ENCODE peak calls at places on chromosome 15, in seven cellular contexts. R is CD8-positive, alpha-beta T cell; L is suprapubic skin; Q is hepatocyte; W is A549; H is glutamatergic neuron; A is fibroblast of the aortic adventitia. B is an unnamed sample.

GRCh38 chr15:83287541-83288027 is 3.1 kb upstream of the BNC1 start:
- DNase-seq in R (no peak), L (no peak), Q (no peak), W (peak; percentile 54), H (no peak), A (peak; percentile 98), B (no peak)

GRCh38 chr15:63045438-63046278 is 3.1 kb downstream of the TPM1 start:
- DNase-seq in R (no peak), L (no peak), Q (no peak), W (no peak), H (no peak), A (peak; percentile 51), B (no peak)

GRCh38 chr15:87608238-87609028 is 648.1 kb downstream of the NTRK3 start:
- DNase-seq in R (no peak), L (no peak), Q (no peak), W (no peak), H (no peak), A (peak; percentile 20), B (no peak)

GRCh38 chr15:57656434-57656833 is 50.1 kb upstream of the POLR2M start:
- DNase-seq in R (no peak), L (no peak), Q (no peak), W (no peak), H (no peak), A (no peak), B (no peak)

GRCh38 chr15:66877558-66878285 is 175.7 kb downstream of the SMAD6 start:
- DNase-seq in R (no peak), L (no peak), Q (no peak), W (no peak), H (no peak), A (no peak), B (no peak)

GRCh38 chr15:34796847-34797246 is 1.5 kb upstream of the ACTC1 start:
- DNase-seq in R (no peak), L (no peak), Q (no peak), W (no peak), H (no peak), A (no peak), B (no peak)

GRCh38 chr15:66631616-66632263 is 65.9 kb upstream of the LCTL start:
- DNase-seq in R (no peak), L (no peak), Q (no peak), W (no peak), H (no peak), A (no peak), B (no peak)

GRCh38 chr15:32979710-32980109 is 214.8 kb downstream of the FMN1 start:
- DNase-seq in R (no peak), L (no peak), Q (no peak), W (no peak), H (no peak), A (peak; percentile 93), B (no peak)

GRCh38 chr15:72141171-72142084 is 23.2 kb downstream of the SENP8 start:
- DNase-seq in R (no peak), L (no peak), Q (no peak), W (no peak), H (no peak), A (peak; percentile 27), B (no peak)

GRCh38 chr15:70867911-70868467 is 14.0 kb upstream of the LARP6 start:
- DNase-seq in R (no peak), L (no peak), Q (peak; percentile 26), W (no peak), H (no peak), A (peak; percentile 91), B (no peak)

GRCh38 chr15:88627463-88627862 is 6.3 kb downstream of the AEN start:
- DNase-seq in R (peak; percentile 46), L (no peak), Q (no peak), W (no peak), H (no peak), A (no peak), B (no peak)

GRCh38 chr15:93974804-93975481 is 256.4 kb upstream of the MCTP2 start:
- DNase-seq in R (no peak), L (no peak), Q (peak; percentile 81), W (peak; percentile 2), H (no peak), A (peak; percentile 74), B (no peak)

GRCh38 chr15:57053470-57053869 is 135.0 kb downstream of the TCF12 start:
- DNase-seq in R (no peak), L (no peak), Q (no peak), W (no peak), H (no peak), A (no peak), B (no peak)

GRCh38 chr15:62977952-62978811 is 64.4 kb upstream of the TPM1 start:
- DNase-seq in R (no peak), L (no peak), Q (no peak), W (no peak), H (no peak), A (peak; percentile 38), B (no peak)

GRCh38 chr15:61518191-61518950 is 289.3 kb upstream of the RORA start:
- DNase-seq in R (no peak), L (no peak), Q (no peak), W (no peak), H (no peak), A (no peak), B (no peak)

GRCh38 chr15:50109086-50109987 is 9.7 kb downstream of the ATP8B4 start:
- DNase-seq in R (no peak), L (no peak), Q (no peak), W (no peak), H (no peak), A (peak; percentile 59), B (no peak)

GRCh38 chr15:35722506-35722905 is 176.5 kb upstream of the DPH6 start:
- DNase-seq in R (no peak), L (no peak), Q (no peak), W (no peak), H (no peak), A (no peak), B (no peak)

GRCh38 chr15:68612979-68613740 is 34.4 kb downstream of the CORO2B start:
- DNase-seq in R (no peak), L (no peak), Q (no peak), W (peak; percentile 46), H (no peak), A (peak; percentile 45), B (no peak)

GRCh38 chr15:79400650-79401049 is 31.5 kb upstream of the MINAR1 start:
- DNase-seq in R (no peak), L (no peak), Q (no peak), W (no peak), H (no peak), A (no peak), B (no peak)

GRCh38 chr15:39581501-39582285 is 814 bp downstream of the THBS1 start:
- DNase-seq in R (no peak), L (no peak), Q (peak; percentile 79), W (peak; percentile 52), H (peak; percentile 42), A (peak; percentile 60), B (no peak)

GRCh38 chr15:64095795-64096485 is at the start of gene SNX1:
- DNase-seq in R (peak; percentile 89), L (peak; percentile 96), Q (peak; percentile 97), W (peak; percentile 95), H (peak; percentile 97), A (peak; percentile 95), B (peak; percentile 47)

GRCh38 chr15:64093627-64094417 is at the start of gene CIAO2A:
- DNase-seq in R (peak; percentile 79), L (peak; percentile 98), Q (peak; percentile 97), W (peak; percentile 96), H (peak; percentile 88), A (peak; percentile 98), B (peak; percentile 61)

GRCh38 chr15:64095431-64095794 is 369 bp upstream of the SNX1 start:
- DNase-seq in R (no peak), L (no peak), Q (no peak), W (no peak), H (no peak), A (no peak), B (no peak)

GRCh38 chr15:64099379-64099778 is 3.6 kb downstream of the SNX1 start:
- DNase-seq in R (no peak), L (no peak), Q (no peak), W (no peak), H (no peak), A (no peak), B (no peak)

DNA sequence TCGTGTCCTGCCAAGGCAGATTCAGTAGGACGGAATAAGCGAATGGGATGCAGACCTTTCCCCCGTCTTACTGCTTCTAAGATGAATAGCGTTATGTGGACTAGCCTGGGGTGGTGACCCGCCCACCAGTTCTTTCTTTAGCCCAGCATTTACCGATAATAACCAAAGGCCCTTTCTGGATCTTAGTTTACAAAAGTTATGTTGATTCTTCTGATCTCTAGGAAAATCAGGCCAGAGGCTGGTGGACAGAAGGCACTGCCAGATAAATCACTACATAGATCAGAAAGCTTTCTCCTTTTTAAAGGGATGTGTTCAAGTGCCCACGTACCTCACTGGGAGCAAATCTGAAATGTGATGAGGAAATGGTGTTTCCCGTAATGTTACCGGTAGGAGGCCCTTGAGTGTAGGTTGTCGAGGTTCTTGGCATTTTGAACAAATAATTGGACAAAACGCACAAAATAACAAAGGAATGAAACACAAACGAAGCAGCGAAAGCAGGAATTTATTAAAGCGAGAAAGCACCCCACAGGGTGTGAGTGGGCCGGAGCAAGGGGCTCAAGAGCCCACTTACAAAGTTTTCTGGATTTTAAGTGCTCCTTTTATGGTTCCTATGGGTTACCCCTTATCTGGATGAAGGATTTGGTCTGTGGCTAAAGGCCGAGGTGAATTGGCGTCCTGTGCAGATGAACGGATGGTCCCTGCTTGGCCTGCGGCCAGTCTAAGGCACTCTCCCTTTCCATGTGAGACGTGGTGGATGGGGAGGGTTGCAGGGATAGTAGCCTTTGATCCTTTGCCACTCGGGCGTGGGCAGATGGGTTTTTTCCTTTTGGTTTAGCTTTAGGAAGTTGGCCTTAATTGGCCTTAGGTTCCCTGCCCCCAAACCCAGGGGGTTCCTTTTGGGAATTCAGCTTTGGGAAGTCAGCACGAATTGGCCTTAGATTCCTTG is 977 bp downstream of the SNX1 start:
- DNase-seq in R (no peak), L (no peak), Q (peak; percentile 31), W (peak; percentile 57), H (no peak), A (peak; percentile 47), B (no peak)
- TF ChIP-seq CTCF in R (no peak), L (no peak), Q (no peak), W (no peak), H (no peak), A (peak; percentile 40), B (no peak)

DNA sequence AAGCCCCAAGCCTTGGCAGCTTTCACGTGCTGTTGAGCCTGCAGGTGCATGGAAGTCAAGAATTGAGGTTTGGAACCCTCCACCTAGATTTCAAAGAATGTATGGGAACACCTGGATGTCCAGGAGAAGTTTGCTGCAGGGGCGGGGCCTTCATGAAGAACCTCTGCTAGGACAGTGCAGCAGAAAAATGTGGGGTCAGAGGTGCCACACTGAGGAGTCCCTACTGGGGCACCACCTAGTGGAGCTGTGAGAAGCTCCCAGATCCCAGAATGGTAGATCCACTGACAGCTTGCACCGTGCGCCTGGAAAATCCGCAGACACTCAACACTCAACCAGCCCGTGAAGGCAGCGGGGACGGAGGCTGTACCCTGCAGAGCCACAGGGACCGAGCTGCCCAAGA is 201.6 kb downstream of the OCA2 start:
- DNase-seq in R (no peak), L (no peak), Q (no peak), W (no peak), H (no peak), A (no peak), B (no peak)
- TF ChIP-seq CTCF in R (no peak), L (no peak), Q (no peak), W (no peak), H (no peak), A (no peak), B (no peak)

GRCh38 chr15:80991446-80991845 is 1.8 kb upstream of the MESD start:
- DNase-seq in R (no peak), L (peak; percentile 86), Q (no peak), W (no peak), H (no peak), A (peak; percentile 93), B (no peak)
- TF ChIP-seq CTCF in R (no peak), L (no peak), Q (no peak), W (no peak), H (no peak), A (peak; percentile 15), B (peak; percentile 6)

GRCh38 chr15:25439456-25439836 is 622 bp upstream of the UBE3A start:
- DNase-seq in R (no peak), L (no peak), Q (peak; percentile 49), W (no peak), H (no peak), A (peak; percentile 30), B (no peak)
- TF ChIP-seq CTCF in R (no peak), L (no peak), Q (no peak), W (no peak), H (no peak), A (no peak), B (no peak)

B was measured in D721Med.